ENCODE peak calls at places on chromosome 14, in six cellular contexts. One of them, this sample, is unnamed.

GRCh38 chr14:24051789-24052655 is at the start of gene CARMIL3:
- DNase-seq in GM12891: peak
- DNase-seq in body of pancreas: peak
- DNase-seq in stomach: peak
- DNase-seq in transverse colon: peak
- DNase-seq in HCT116: no peak
- DNase-seq in this sample: peak

GRCh38 chr14:86166541-86166940 is 636.6 kb downstream of the FLRT2 start:
- DNase-seq in GM12891: no peak
- DNase-seq in body of pancreas: no peak
- DNase-seq in stomach: no peak
- DNase-seq in transverse colon: no peak
- DNase-seq in HCT116: no peak
- DNase-seq in this sample: no peak

GRCh38 chr14:96287856-96288255 is 31.8 kb downstream of the BDKRB1 start:
- DNase-seq in GM12891: no peak
- DNase-seq in body of pancreas: no peak
- DNase-seq in stomach: no peak
- DNase-seq in transverse colon: no peak
- DNase-seq in HCT116: no peak
- DNase-seq in this sample: no peak

GRCh38 chr14:25009891-25010290 is 40.1 kb downstream of the STXBP6 start:
- DNase-seq in GM12891: no peak
- DNase-seq in body of pancreas: no peak
- DNase-seq in stomach: no peak
- DNase-seq in transverse colon: no peak
- DNase-seq in HCT116: no peak
- DNase-seq in this sample: no peak

GRCh38 chr14:69333791-69334337 is 64.2 kb downstream of the ERH start:
- DNase-seq in GM12891: no peak
- DNase-seq in body of pancreas: no peak
- DNase-seq in stomach: no peak
- DNase-seq in transverse colon: no peak
- DNase-seq in HCT116: no peak
- DNase-seq in this sample: no peak

GRCh38 chr14:82951171-82951570 is 1417.5 kb upstream of the SEL1L start:
- DNase-seq in GM12891: no peak
- DNase-seq in body of pancreas: no peak
- DNase-seq in stomach: no peak
- DNase-seq in transverse colon: no peak
- DNase-seq in HCT116: no peak
- DNase-seq in this sample: no peak

GRCh38 chr14:58663494-58664111 is 25.8 kb downstream of the DACT1 start:
- DNase-seq in GM12891: no peak
- DNase-seq in body of pancreas: peak
- DNase-seq in stomach: no peak
- DNase-seq in transverse colon: peak
- DNase-seq in HCT116: no peak
- DNase-seq in this sample: no peak

GRCh38 chr14:24473211-24473610 is 30.6 kb upstream of the SDR39U1 start:
- DNase-seq in GM12891: no peak
- DNase-seq in body of pancreas: no peak
- DNase-seq in stomach: no peak
- DNase-seq in transverse colon: no peak
- DNase-seq in HCT116: no peak
- DNase-seq in this sample: no peak

GRCh38 chr14:61562321-61563161 is 132.8 kb upstream of the HIF1A start:
- DNase-seq in GM12891: no peak
- DNase-seq in body of pancreas: peak
- DNase-seq in stomach: no peak
- DNase-seq in transverse colon: no peak
- DNase-seq in HCT116: peak
- DNase-seq in this sample: peak

GRCh38 chr14:100082723-100083122 is 17.5 kb downstream of the EVL start:
- DNase-seq in GM12891: no peak
- DNase-seq in body of pancreas: no peak
- DNase-seq in stomach: no peak
- DNase-seq in transverse colon: no peak
- DNase-seq in HCT116: no peak
- DNase-seq in this sample: no peak

DNA sequence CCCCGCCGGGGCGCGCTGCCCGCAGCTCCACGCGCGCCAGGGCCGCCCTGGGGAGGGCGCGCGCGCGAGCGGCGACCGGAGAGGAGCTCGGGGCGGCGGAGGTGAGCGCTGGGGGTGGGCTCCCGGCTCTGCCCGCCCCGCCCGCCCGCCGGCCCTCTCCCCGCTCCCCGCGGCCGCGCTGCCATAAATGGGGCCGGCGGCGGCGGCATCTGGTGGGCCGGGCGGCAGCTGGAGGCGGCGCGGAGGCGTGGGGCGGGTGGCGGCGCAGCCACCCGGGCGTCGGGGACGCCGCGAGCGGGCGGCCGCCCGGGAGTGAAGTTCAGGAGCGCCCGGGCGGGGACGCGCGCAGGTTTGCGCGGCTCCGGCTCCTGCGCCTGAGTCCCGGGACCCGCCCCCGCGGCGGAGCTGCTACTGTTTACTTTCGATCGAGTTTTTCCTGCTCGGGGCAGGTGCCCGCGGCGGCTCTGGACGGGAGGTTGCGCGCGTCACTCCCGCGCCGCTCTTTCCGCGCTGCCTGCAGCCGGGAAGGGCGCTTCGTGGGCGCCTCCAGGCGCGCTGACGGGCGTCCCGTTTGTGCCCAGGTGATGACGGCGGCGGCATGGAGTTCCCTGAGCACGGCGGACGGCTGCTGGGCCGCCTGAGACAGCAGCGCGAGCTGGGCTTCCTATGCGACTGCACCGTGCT is at the start of gene ZBTB42:
- DNase-seq in GM12891: peak
- DNase-seq in body of pancreas: peak
- DNase-seq in stomach: peak
- DNase-seq in transverse colon: peak
- DNase-seq in HCT116: no peak
- DNase-seq in this sample: peak
- TF ChIP-seq POLR2A in GM12891: no peak
- TF ChIP-seq POLR2A in body of pancreas: peak
- TF ChIP-seq POLR2A in stomach: no peak
- TF ChIP-seq POLR2A in transverse colon: peak
- TF ChIP-seq POLR2A in HCT116: no peak
- TF ChIP-seq POLR2A in this sample: no peak

GRCh38 chr14:50944647-50945413 is 547 bp upstream of the PYGL start:
- DNase-seq in GM12891: no peak
- DNase-seq in body of pancreas: peak
- DNase-seq in stomach: peak
- DNase-seq in transverse colon: peak
- DNase-seq in HCT116: peak
- DNase-seq in this sample: peak

GRCh38 chr14:50943261-50943942 is 881 bp downstream of the PYGL start:
- DNase-seq in GM12891: no peak
- DNase-seq in body of pancreas: peak
- DNase-seq in stomach: peak
- DNase-seq in transverse colon: peak
- DNase-seq in HCT116: peak
- DNase-seq in this sample: peak

GRCh38 chr14:50946234-50946935 is 2.1 kb upstream of the PYGL start:
- DNase-seq in GM12891: no peak
- DNase-seq in body of pancreas: no peak
- DNase-seq in stomach: no peak
- DNase-seq in transverse colon: no peak
- DNase-seq in HCT116: no peak
- DNase-seq in this sample: no peak

GRCh38 chr14:50941151-50941550 is 3.1 kb downstream of the PYGL start:
- DNase-seq in GM12891: no peak
- DNase-seq in body of pancreas: no peak
- DNase-seq in stomach: no peak
- DNase-seq in transverse colon: no peak
- DNase-seq in HCT116: no peak
- DNase-seq in this sample: no peak

GRCh38 chr14:50943943-50944646 is at the start of gene PYGL:
- DNase-seq in GM12891: peak
- DNase-seq in body of pancreas: peak
- DNase-seq in stomach: peak
- DNase-seq in transverse colon: peak
- DNase-seq in HCT116: peak
- DNase-seq in this sample: peak
- TF ChIP-seq POLR2A in GM12891: no peak
- TF ChIP-seq POLR2A in body of pancreas: peak
- TF ChIP-seq POLR2A in stomach: no peak
- TF ChIP-seq POLR2A in transverse colon: peak
- TF ChIP-seq POLR2A in HCT116: peak
- TF ChIP-seq POLR2A in this sample: peak

GRCh38 chr14:101760138-101761011 is 1.1 kb upstream of the PPP2R5C start:
- DNase-seq in GM12891: peak
- DNase-seq in body of pancreas: peak
- DNase-seq in stomach: peak
- DNase-seq in transverse colon: peak
- DNase-seq in HCT116: peak
- DNase-seq in this sample: peak

GRCh38 chr14:101758913-101759593 is 2.5 kb upstream of the PPP2R5C start:
- DNase-seq in GM12891: no peak
- DNase-seq in body of pancreas: no peak
- DNase-seq in stomach: no peak
- DNase-seq in transverse colon: no peak
- DNase-seq in HCT116: no peak
- DNase-seq in this sample: no peak

GRCh38 chr14:101761881-101762529 is 496 bp downstream of the PPP2R5C start:
- DNase-seq in GM12891: peak
- DNase-seq in body of pancreas: peak
- DNase-seq in stomach: peak
- DNase-seq in transverse colon: peak
- DNase-seq in HCT116: no peak
- DNase-seq in this sample: peak

GRCh38 chr14:101762530-101763101 is 1.1 kb downstream of the PPP2R5C start:
- DNase-seq in GM12891: no peak
- DNase-seq in body of pancreas: no peak
- DNase-seq in stomach: no peak
- DNase-seq in transverse colon: no peak
- DNase-seq in HCT116: no peak
- DNase-seq in this sample: no peak

DNA sequence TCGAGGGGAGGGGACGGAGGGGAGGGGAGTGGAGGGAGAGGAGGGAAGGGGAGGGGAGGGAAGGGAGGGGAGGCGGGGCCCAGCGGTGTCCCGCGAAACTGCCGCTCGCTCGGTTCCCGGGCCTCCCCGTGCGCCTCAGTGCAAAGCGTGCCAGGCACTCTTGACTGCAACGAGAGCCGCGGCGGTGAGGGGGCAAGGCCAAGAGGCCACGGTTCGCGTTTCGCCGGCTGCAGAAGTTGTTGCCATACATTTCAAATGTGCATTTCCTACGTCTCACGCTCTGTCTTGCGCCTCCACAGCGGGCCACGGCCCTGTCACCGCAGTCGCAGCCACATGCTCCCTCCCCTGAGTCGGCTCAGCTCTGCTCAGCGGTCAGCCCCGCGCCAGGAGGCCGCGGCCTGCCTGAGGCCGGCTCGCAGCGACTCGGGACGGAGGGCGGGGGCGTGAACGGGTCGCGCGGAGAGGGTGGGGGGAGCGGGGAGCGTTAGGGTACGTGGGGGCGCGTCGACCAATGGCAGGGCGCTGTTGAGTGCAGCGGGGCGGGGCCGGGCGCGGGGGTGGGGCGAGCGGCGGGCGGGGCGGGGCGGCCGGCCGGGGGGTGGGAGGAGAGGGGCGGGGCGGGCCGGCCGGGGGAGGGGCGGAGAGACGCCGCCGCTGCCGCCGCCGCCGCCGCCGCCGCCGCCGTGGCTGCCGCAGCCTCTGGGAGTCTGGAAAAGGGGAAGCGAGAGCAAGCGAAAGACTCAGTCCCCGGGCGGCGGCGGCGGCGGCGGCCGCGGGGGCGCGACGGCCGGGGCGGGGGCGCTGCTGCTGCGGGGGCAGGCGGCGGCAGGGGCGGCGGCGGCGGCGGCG is at the start of gene PPP2R5C:
- DNase-seq in GM12891: peak
- DNase-seq in body of pancreas: peak
- DNase-seq in stomach: peak
- DNase-seq in transverse colon: peak
- DNase-seq in HCT116: peak
- DNase-seq in this sample: peak
- TF ChIP-seq POLR2A in GM12891: no peak
- TF ChIP-seq POLR2A in body of pancreas: peak
- TF ChIP-seq POLR2A in stomach: no peak
- TF ChIP-seq POLR2A in transverse colon: peak
- TF ChIP-seq POLR2A in HCT116: no peak
- TF ChIP-seq POLR2A in this sample: peak

DNA sequence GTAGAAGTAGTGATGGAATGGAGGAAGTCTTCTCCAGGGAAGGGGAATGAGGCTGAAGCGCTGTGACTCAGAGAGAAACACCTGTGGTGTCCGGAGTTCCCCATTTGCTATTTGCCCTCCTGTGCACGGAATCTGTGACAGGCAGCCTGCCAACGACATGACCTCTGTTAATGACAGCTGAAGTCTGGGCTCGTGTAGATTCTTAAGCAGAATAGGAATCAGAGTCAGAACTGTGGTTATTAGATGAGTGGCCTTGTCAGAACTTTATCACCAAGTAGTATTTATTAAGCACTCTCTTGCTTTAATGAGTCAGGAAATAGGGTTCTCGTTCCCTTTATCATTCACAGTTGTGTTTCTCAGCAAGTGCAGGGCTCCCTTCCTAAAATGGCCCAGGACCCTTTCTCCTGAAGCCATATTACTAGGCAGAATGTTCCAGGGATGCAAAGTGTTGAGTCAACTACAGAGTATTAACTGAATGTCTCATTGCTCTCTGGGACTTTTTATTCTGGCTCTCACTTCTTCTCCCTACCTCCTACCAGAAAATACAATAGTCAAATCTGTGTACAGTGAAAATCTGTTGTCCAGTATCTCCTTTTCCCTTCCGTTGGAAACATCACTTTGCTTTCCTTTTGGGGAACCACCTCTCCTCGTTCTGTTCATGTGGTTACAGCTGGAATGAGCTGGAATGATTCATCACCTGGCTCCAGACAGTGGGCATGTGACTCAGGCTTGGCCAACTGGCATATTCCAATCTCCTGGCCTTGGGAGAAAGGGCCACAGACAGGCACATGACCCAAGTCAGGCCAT is 77.8 kb upstream of the MAX start:
- DNase-seq in GM12891: no peak
- DNase-seq in body of pancreas: peak
- DNase-seq in stomach: peak
- DNase-seq in transverse colon: peak
- DNase-seq in HCT116: peak
- DNase-seq in this sample: peak
- TF ChIP-seq POLR2A in GM12891: no peak
- TF ChIP-seq POLR2A in body of pancreas: no peak
- TF ChIP-seq POLR2A in stomach: no peak
- TF ChIP-seq POLR2A in transverse colon: no peak
- TF ChIP-seq POLR2A in HCT116: no peak
- TF ChIP-seq POLR2A in this sample: no peak